ENCODE peak calls at places on chromosome 13, in eight cellular contexts. Z, A, D, L, T, C, B and Q are unnamed samples.

GRCh38 chr13:24271611-24272451 is 37.5 kb upstream of the C1QTNF9 start:
- DNase-seq in Z (no peak), A (no peak), D (peak), L (peak), T (no peak), C (peak), B (no peak), Q (no peak)

GRCh38 chr13:27632648-27633047 is 11.0 kb downstream of the POLR1D start:
- DNase-seq in Z (no peak), A (no peak), D (no peak), L (no peak), T (no peak), C (no peak), B (no peak), Q (no peak)

GRCh38 chr13:31681133-31681532 is 58.2 kb upstream of the RXFP2 start:
- DNase-seq in Z (no peak), A (no peak), D (no peak), L (no peak), T (no peak), C (no peak), B (no peak), Q (no peak)

GRCh38 chr13:110068176-110068473 is 238.8 kb downstream of the COL4A1 start:
- DNase-seq in Z (no peak), A (no peak), D (no peak), L (no peak), T (no peak), C (no peak), B (no peak), Q (no peak)

GRCh38 chr13:100881291-100881864 is 206.8 kb upstream of the TMTC4 start:
- DNase-seq in Z (no peak), A (no peak), D (peak), L (no peak), T (no peak), C (no peak), B (no peak), Q (no peak)

GRCh38 chr13:23748109-23748508 is 141.1 kb downstream of the MIPEP start:
- DNase-seq in Z (no peak), A (no peak), D (no peak), L (no peak), T (no peak), C (no peak), B (no peak), Q (no peak)

GRCh38 chr13:113425931-113426590 is 27.2 kb downstream of the ADPRHL1 start:
- DNase-seq in Z (no peak), A (no peak), D (no peak), L (no peak), T (no peak), C (no peak), B (no peak), Q (no peak)

GRCh38 chr13:95067303-95067702 is 233.9 kb downstream of the ABCC4 start:
- DNase-seq in Z (no peak), A (no peak), D (peak), L (no peak), T (no peak), C (no peak), B (no peak), Q (no peak)

GRCh38 chr13:53264751-53265150 is 236.1 kb downstream of the OLFM4 start:
- DNase-seq in Z (no peak), A (no peak), D (no peak), L (no peak), T (no peak), C (no peak), B (no peak), Q (no peak)

GRCh38 chr13:95745289-95745688 is 68.3 kb downstream of the DNAJC3 start:
- DNase-seq in Z (peak), A (no peak), D (no peak), L (no peak), T (no peak), C (no peak), B (no peak), Q (no peak)

GRCh38 chr13:113192902-113193301 is 15.6 kb downstream of the PCID2 start:
- DNase-seq in Z (no peak), A (no peak), D (peak), L (no peak), T (no peak), C (no peak), B (no peak), Q (no peak)

GRCh38 chr13:80547341-80547740 is 206.4 kb upstream of the SPRY2 start:
- DNase-seq in Z (no peak), A (no peak), D (no peak), L (no peak), T (no peak), C (no peak), B (no peak), Q (no peak)

GRCh38 chr13:26377038-26377437 is 123.1 kb downstream of the CDK8 start:
- DNase-seq in Z (no peak), A (no peak), D (peak), L (peak), T (no peak), C (no peak), B (no peak), Q (no peak)

GRCh38 chr13:104530741-104531140 is 1464.5 kb upstream of the SLC10A2 start:
- DNase-seq in Z (no peak), A (no peak), D (no peak), L (no peak), T (no peak), C (no peak), B (no peak), Q (no peak)

GRCh38 chr13:102907886-102908515 is 62.2 kb downstream of the ERCC5 start:
- DNase-seq in Z (no peak), A (no peak), D (no peak), L (no peak), T (no peak), C (no peak), B (no peak), Q (no peak)

GRCh38 chr13:96053003-96053703 is at the start of gene UGGT2:
- DNase-seq in Z (peak), A (peak), D (peak), L (peak), T (peak), C (peak), B (peak), Q (peak)